ENCODE peak calls at places on chromosomes 5 and 9, in seven cellular contexts. A, R, M, U, L, B and O are unnamed samples.

GRCh38 chr9:8179381-8180053 is 379.9 kb upstream of the DMAC1 start:
- DNase-seq in L (no peak), M (no peak), R (no peak), U (no peak), B (no peak), A (no peak), O (no peak)

GRCh38 chr5:36638056-36638455 is 31.6 kb downstream of the SLC1A3 start:
- DNase-seq in B (no peak), R (no peak), M (no peak), L (no peak), A (no peak), U (no peak), O (no peak)

GRCh38 chr5:88834499-88834898 is 48.5 kb downstream of the MEF2C start:
- DNase-seq in R (no peak), L (no peak), A (no peak), M (no peak), U (no peak), B (no peak), O (no peak)

GRCh38 chr9:94167376-94167775 is 83.1 kb downstream of the PTPDC1 start:
- DNase-seq in A (no peak), U (no peak), L (no peak), R (no peak), B (no peak), M (no peak), O (no peak)

GRCh38 chr5:147208134-147208533 is 26.7 kb upstream of the STK32A start:
- DNase-seq in R (no peak), U (no peak), M (no peak), B (no peak), A (no peak), L (no peak), O (no peak)

GRCh38 chr5:57675236-57675635 is 192.6 kb upstream of the ACTBL2 start:
- DNase-seq in A (no peak), L (no peak), B (no peak), R (no peak), U (no peak), M (no peak), O (no peak)

GRCh38 chr5:180070726-180071417 is 687 bp downstream of the RNF130 start:
- DNase-seq in B (peak; percentile 64), M (no peak), L (peak; percentile 61), R (peak; percentile 33), A (no peak), U (no peak), O (no peak)

GRCh38 chr5:161734741-161735140 is 49.2 kb downstream of the GABRA6 start:
- DNase-seq in R (no peak), A (no peak), B (no peak), M (no peak), U (no peak), L (no peak), O (no peak)